ENCODE peak calls at places on chromosomes 7 and 10, in eight cellular contexts. G, J, X, R, A, M, H and T are unnamed samples.

GRCh38 chr7:149692557-149692982 is 80.8 kb downstream of the ZNF467 start:
- DNase-seq in G (no peak), J (no peak), X (no peak), R (no peak), A (no peak), M (no peak), H (no peak), T (no peak)

GRCh38 chr7:28957822-28958234 is 302 bp downstream of the TRIL start:
- DNase-seq in G (peak; percentile 10), J (no peak), X (no peak), R (no peak), A (no peak), M (peak; percentile 7), H (no peak), T (no peak)

GRCh38 chr7:24576171-24577052 is 3.2 kb downstream of the PALS2 start:
- DNase-seq in G (peak; percentile 73), J (peak; percentile 83), X (no peak), R (peak; percentile 87), A (no peak), M (peak; percentile 73), H (peak; percentile 42), T (peak; percentile 52)

GRCh38 chr7:27873981-27874957 is 134.3 kb downstream of the TAX1BP1 start:
- DNase-seq in G (no peak), J (peak; percentile 48), X (no peak), R (peak; percentile 63), A (no peak), M (peak; percentile 49), H (peak; percentile 72), T (no peak)

GRCh38 chr10:36254191-36254590 is 612.1 kb upstream of the FZD8 start:
- DNase-seq in G (peak; percentile 65), J (peak; percentile 76), X (no peak), R (peak; percentile 69), A (no peak), M (no peak), H (no peak), T (no peak)

GRCh38 chr10:42367532-42368230 is 270.7 kb downstream of the ZNF33B start:
- DNase-seq in G (peak; percentile 75), J (peak; percentile 94), X (peak; percentile 2), R (peak; percentile 88), A (no peak), M (peak; percentile 91), H (peak; percentile 97), T (peak; percentile 8)

GRCh38 chr10:4470231-4470840 is 355.7 kb upstream of the AKR1E2 start:
- DNase-seq in G (peak; percentile 82), J (peak; percentile 93), X (no peak), R (peak; percentile 85), A (no peak), M (peak; percentile 80), H (no peak), T (no peak)

GRCh38 chr7:23967949-23968599 is 258.1 kb downstream of the STK31 start:
- DNase-seq in G (no peak), J (no peak), X (no peak), R (no peak), A (no peak), M (no peak), H (no peak), T (no peak)

GRCh38 chr10:11017575-11018425 is at the start of gene CELF2:
- DNase-seq in G (peak; percentile 60), J (no peak), X (peak; percentile 13), R (peak; percentile 22), A (peak; percentile 39), M (no peak), H (no peak), T (peak; percentile 55)

GRCh38 chr7:22390512-22390911 is 33.6 kb upstream of the RAPGEF5 start:
- DNase-seq in G (no peak), J (no peak), X (no peak), R (no peak), A (no peak), M (no peak), H (no peak), T (no peak)

GRCh38 chr10:117519366-117519765 is 23.2 kb upstream of the EMX2 start:
- DNase-seq in G (no peak), J (no peak), X (no peak), R (no peak), A (no peak), M (no peak), H (no peak), T (no peak)

GRCh38 chr7:29207023-29207422 is 12.4 kb downstream of the CHN2 start:
- DNase-seq in G (no peak), J (no peak), X (no peak), R (no peak), A (no peak), M (no peak), H (no peak), T (no peak)

GRCh38 chr7:37284805-37285211 is 163.9 kb downstream of the ELMO1 start:
- DNase-seq in G (peak; percentile 25), J (peak; percentile 27), X (no peak), R (peak; percentile 71), A (peak; percentile 22), M (no peak), H (peak; percentile 84), T (peak; percentile 70)

GRCh38 chr10:126663328-126663727 is 7.2 kb downstream of the C10orf90 start:
- DNase-seq in G (no peak), J (peak; percentile 97), X (no peak), R (peak; percentile 93), A (no peak), M (peak; percentile 89), H (peak; percentile 98), T (no peak)